ENCODE peak calls at places on chromosomes 2 and 18, in four cellular contexts. One of them, this sample, is unnamed.

GRCh38 chr2:117859532-117859911 is 45.0 kb downstream of the DDX18 start:
- DNase-seq in endothelial cell of umbilical vein: no peak
- DNase-seq in fibroblast of lung: no peak
- DNase-seq in colonic mucosa: no peak
- DNase-seq in this sample: peak; percentile 77

GRCh38 chr2:39587168-39587567 is 78.5 kb upstream of the TMEM178A start:
- DNase-seq in endothelial cell of umbilical vein: no peak
- DNase-seq in fibroblast of lung: no peak
- DNase-seq in colonic mucosa: no peak
- DNase-seq in this sample: no peak

GRCh38 chr2:183541766-183542165 is 417.5 kb downstream of the NUP35 start:
- DNase-seq in endothelial cell of umbilical vein: no peak
- DNase-seq in fibroblast of lung: peak; percentile 63
- DNase-seq in colonic mucosa: peak; percentile 52
- DNase-seq in this sample: peak; percentile 22

GRCh38 chr2:162317058-162317742 is 1.3 kb downstream of the IFIH1 start:
- DNase-seq in endothelial cell of umbilical vein: no peak
- DNase-seq in fibroblast of lung: no peak
- DNase-seq in colonic mucosa: no peak
- DNase-seq in this sample: no peak

GRCh38 chr2:46548103-46548486 is 68.7 kb downstream of the TMEM247 start:
- DNase-seq in endothelial cell of umbilical vein: no peak
- DNase-seq in fibroblast of lung: no peak
- DNase-seq in colonic mucosa: peak; percentile 31
- DNase-seq in this sample: no peak

GRCh38 chr2:44946681-44947360 is 5.3 kb downstream of the SIX3 start:
- DNase-seq in endothelial cell of umbilical vein: no peak
- DNase-seq in fibroblast of lung: no peak
- DNase-seq in colonic mucosa: no peak
- DNase-seq in this sample: peak; percentile 26

GRCh38 chr2:105385703-105386540 is 12.9 kb downstream of the FHL2 start:
- DNase-seq in endothelial cell of umbilical vein: peak; percentile 19
- DNase-seq in fibroblast of lung: no peak
- DNase-seq in colonic mucosa: peak; percentile 77
- DNase-seq in this sample: no peak

GRCh38 chr2:110853516-110853915 is 121.1 kb downstream of the ACOXL start:
- DNase-seq in endothelial cell of umbilical vein: peak; percentile 25
- DNase-seq in fibroblast of lung: peak; percentile 7
- DNase-seq in colonic mucosa: peak; percentile 57
- DNase-seq in this sample: no peak

GRCh38 chr2:30979822-30980245 is 158.4 kb downstream of the GALNT14 start:
- DNase-seq in endothelial cell of umbilical vein: no peak
- DNase-seq in fibroblast of lung: peak; percentile 49
- DNase-seq in colonic mucosa: no peak
- DNase-seq in this sample: peak; percentile 93

GRCh38 chr2:66508358-66509071 is 73.6 kb downstream of the MEIS1 start:
- DNase-seq in endothelial cell of umbilical vein: peak; percentile 47
- DNase-seq in fibroblast of lung: peak; percentile 81
- DNase-seq in colonic mucosa: no peak
- DNase-seq in this sample: no peak

GRCh38 chr2:126880262-126880800 is 18.4 kb upstream of the TEX51 start:
- DNase-seq in endothelial cell of umbilical vein: no peak
- DNase-seq in fibroblast of lung: no peak
- DNase-seq in colonic mucosa: no peak
- DNase-seq in this sample: no peak

GRCh38 chr2:221710744-221711143 is 138.6 kb upstream of the EPHA4 start:
- DNase-seq in endothelial cell of umbilical vein: no peak
- DNase-seq in fibroblast of lung: no peak
- DNase-seq in colonic mucosa: no peak
- DNase-seq in this sample: no peak

DNA sequence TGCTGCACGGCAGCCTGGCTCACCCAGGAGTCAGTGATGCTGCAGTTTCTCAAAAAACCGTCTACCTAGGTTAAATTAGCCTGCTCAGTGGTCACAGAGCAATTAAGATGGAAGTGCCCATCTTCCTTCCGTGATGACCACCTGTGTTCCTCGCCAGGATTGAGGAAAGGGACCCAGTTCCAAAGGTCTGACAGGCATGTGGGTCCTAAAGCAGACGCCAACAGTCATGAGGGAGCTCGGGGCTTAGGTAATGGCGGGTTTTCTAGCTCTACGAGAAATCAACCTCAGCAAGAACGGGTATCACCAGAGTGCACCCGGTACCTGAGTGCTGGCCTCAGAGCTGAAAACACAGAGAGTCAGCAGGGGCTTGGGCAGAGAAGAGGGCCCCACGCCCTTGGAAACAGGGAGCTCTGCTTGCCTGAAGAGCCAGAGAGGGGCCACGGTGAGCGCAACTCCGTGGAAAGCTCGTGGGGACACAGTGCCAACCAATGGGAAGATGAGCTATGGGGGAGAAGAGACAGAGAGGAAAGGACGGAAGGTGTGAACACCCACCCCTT is 34.3 kb upstream of the DNMT3A start:
- DNase-seq in endothelial cell of umbilical vein: no peak
- DNase-seq in fibroblast of lung: no peak
- DNase-seq in colonic mucosa: no peak
- DNase-seq in this sample: peak; percentile 61
- H3K9ac ChIP-seq in endothelial cell of umbilical vein: no peak overlapping the region
- H3K9ac ChIP-seq in fibroblast of lung: no peak overlapping the region
- H3K9ac ChIP-seq in colonic mucosa: no peak overlapping the region
- H3K9ac ChIP-seq in this sample: no peak overlapping the region

DNA sequence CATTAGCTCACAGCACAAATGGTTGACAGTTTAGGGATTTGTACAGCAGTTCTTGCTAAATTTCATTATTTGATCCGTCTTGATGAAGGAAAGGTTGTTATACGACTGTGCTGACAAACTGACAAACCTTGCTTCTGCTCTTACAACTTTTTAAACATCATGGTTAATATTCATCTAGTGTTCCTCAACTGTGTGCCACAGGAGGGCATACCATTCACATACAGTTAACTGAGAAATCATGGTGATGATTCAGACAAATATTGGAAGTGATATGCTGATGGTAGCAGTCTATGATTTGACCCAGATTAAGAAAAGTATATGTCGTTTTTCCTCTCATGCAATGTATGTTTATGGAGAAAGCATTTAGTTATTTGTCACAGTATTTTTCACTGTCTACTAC is 129.8 kb upstream of the FSIP2 start:
- DNase-seq in endothelial cell of umbilical vein: peak; percentile 4
- DNase-seq in fibroblast of lung: peak; percentile 18
- DNase-seq in colonic mucosa: no peak
- DNase-seq in this sample: no peak
- TF ChIP-seq CTCF in endothelial cell of umbilical vein: no peak
- TF ChIP-seq CTCF in fibroblast of lung: no peak
- TF ChIP-seq CTCF in colonic mucosa: no peak
- TF ChIP-seq CTCF in this sample: peak; percentile 30

DNA sequence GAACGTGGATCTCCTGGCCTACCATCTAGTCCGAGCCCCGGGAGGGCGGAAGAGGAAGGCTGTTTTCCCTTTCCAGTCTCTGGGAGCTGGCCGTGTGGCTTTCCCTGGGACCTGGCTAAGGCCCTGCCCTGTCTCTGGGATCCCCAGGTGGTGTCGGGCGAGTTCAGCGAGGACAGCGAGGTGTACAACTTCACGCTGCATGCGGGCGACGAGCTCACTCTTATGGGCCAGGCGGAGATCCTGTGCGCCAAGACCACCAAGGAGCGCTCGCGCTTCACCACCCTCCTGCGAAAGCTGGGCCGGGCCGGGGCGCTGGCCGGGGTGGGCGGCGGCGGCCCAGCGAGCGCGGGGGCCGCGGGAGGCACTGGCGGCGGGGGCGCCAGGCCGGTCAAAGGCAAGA is 11.2 kb downstream of the GAREM2 start:
- DNase-seq in endothelial cell of umbilical vein: no peak
- DNase-seq in fibroblast of lung: no peak
- DNase-seq in colonic mucosa: no peak
- DNase-seq in this sample: peak; percentile 74
- H3K9ac ChIP-seq in endothelial cell of umbilical vein: no peak overlapping the region
- H3K9ac ChIP-seq in fibroblast of lung: peak overlapping the region; percentile 41
- H3K9ac ChIP-seq in colonic mucosa: peak overlapping the region; percentile 69
- H3K9ac ChIP-seq in this sample: no peak overlapping the region

DNA sequence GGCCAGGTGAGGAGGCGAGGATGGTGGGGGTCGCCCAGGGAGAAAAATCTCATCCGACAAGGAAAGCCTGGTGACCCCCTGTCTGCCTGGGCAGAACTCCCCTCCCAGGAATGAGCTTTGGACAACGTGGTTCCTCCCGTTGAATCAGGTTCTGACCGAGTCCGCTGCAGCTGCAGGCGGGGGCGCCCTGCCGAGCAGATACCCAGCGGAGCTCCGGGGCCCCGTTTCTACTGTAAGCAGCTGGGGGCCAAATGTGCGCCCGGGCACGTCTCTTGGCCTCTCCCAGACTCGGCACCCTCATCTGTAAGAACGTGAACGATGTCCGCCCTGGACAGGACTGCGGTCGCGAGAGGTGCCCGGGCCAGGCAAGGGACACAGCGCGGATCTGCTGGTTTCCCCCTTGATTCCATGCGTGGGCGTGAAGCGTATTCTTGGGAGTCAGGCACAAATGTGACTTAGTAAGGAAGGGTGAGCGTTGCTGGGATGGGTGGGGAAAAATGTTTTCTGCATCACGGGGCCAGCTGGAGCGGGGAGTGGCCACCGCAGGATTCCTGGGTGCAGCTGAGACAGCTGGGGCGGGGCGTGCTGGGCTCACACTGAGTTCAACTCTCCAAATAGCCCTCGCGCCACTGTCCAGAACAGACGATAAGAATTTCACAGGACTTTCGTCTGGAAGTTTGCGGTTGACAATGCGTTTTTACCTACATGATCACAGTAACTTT is 20.2 kb upstream of the TUBB6 start:
- DNase-seq in endothelial cell of umbilical vein: peak; percentile 23
- DNase-seq in fibroblast of lung: peak; percentile 98
- DNase-seq in colonic mucosa: peak; percentile 63
- DNase-seq in this sample: peak; percentile 94
- TF ChIP-seq CTCF in endothelial cell of umbilical vein: no peak
- TF ChIP-seq CTCF in fibroblast of lung: no peak
- TF ChIP-seq CTCF in colonic mucosa: no peak
- TF ChIP-seq CTCF in this sample: no peak

GRCh38 chr2:96882230-96882629 is 12.3 kb upstream of the SEMA4C start:
- DNase-seq in endothelial cell of umbilical vein: no peak
- DNase-seq in fibroblast of lung: no peak
- DNase-seq in colonic mucosa: no peak
- DNase-seq in this sample: peak; percentile 77
- H3K9ac ChIP-seq in endothelial cell of umbilical vein: no peak overlapping the region
- H3K9ac ChIP-seq in fibroblast of lung: no peak overlapping the region
- H3K9ac ChIP-seq in colonic mucosa: no peak overlapping the region
- H3K9ac ChIP-seq in this sample: no peak overlapping the region

GRCh38 chr2:167340322-167340721 is 452.0 kb downstream of the XIRP2 start:
- DNase-seq in endothelial cell of umbilical vein: no peak
- DNase-seq in fibroblast of lung: no peak
- DNase-seq in colonic mucosa: no peak
- DNase-seq in this sample: no peak

GRCh38 chr2:167345559-167345958 is 457.3 kb downstream of the XIRP2 start:
- DNase-seq in endothelial cell of umbilical vein: no peak
- DNase-seq in fibroblast of lung: no peak
- DNase-seq in colonic mucosa: no peak
- DNase-seq in this sample: no peak

GRCh38 chr2:167342769-167343168 is 454.5 kb downstream of the XIRP2 start:
- DNase-seq in endothelial cell of umbilical vein: peak; percentile 13
- DNase-seq in fibroblast of lung: no peak
- DNase-seq in colonic mucosa: no peak
- DNase-seq in this sample: no peak
- TF ChIP-seq CTCF in endothelial cell of umbilical vein: no peak
- TF ChIP-seq CTCF in fibroblast of lung: peak; percentile 31
- TF ChIP-seq CTCF in colonic mucosa: no peak
- TF ChIP-seq CTCF in this sample: no peak

DNA sequence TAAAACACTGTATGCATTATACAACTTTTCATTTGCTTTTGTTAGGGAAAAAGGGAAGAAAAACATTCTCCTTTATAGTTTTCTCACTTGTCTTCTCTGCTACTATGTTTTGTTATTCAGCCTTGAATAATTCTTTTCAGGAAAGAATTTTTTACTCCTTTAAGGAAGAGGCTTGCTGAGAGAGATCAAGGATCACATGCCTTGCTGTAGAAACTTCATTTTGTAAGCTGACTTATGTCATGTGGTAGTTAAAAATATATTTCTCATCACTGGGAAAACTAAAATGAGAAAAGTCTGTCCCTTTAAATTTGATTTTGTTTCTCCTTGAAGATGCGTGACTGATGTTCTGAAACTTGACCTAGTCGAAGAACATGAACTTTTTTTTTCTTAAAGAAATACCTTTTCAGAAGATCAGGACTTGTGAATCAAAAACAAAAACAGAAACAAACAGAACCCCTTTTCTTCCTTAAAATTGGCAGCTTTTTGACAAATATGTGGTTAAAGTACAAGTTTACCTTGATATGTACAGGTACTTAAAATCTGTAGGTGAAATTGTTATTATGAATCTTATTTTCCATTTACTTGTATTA is 145.1 kb downstream of the COMMD1 start:
- DNase-seq in endothelial cell of umbilical vein: no peak
- DNase-seq in fibroblast of lung: no peak
- DNase-seq in colonic mucosa: no peak
- DNase-seq in this sample: no peak
- H3K9ac ChIP-seq in endothelial cell of umbilical vein: no peak overlapping the region
- H3K9ac ChIP-seq in fibroblast of lung: no peak overlapping the region
- H3K9ac ChIP-seq in colonic mucosa: no peak overlapping the region
- H3K9ac ChIP-seq in this sample: no peak overlapping the region

GRCh38 chr2:241804326-241805276 is 4.4 kb upstream of the NEU4 start:
- DNase-seq in endothelial cell of umbilical vein: no peak
- DNase-seq in fibroblast of lung: peak; percentile 27
- DNase-seq in colonic mucosa: peak; percentile 24
- DNase-seq in this sample: peak; percentile 75
- TF ChIP-seq CTCF in endothelial cell of umbilical vein: no peak
- TF ChIP-seq CTCF in fibroblast of lung: no peak
- TF ChIP-seq CTCF in colonic mucosa: no peak
- TF ChIP-seq CTCF in this sample: no peak

GRCh38 chr18:36590621-36591580 is 237.9 kb downstream of the TPGS2 start:
- DNase-seq in endothelial cell of umbilical vein: no peak
- DNase-seq in fibroblast of lung: no peak
- DNase-seq in colonic mucosa: no peak
- DNase-seq in this sample: no peak
- H3K9ac ChIP-seq in endothelial cell of umbilical vein: no peak overlapping the region
- H3K9ac ChIP-seq in fibroblast of lung: no peak overlapping the region
- H3K9ac ChIP-seq in colonic mucosa: no peak overlapping the region
- H3K9ac ChIP-seq in this sample: no peak overlapping the region

This sample was measured in kidney.